ENCODE peak calls at places on chromosomes 11 and 22, in eight cellular contexts. P, U, W, L, H, I, R and D are unnamed samples.

GRCh38 chr11:130178441-130178971 is 18.9 kb downstream of the ST14 start:
- DNase-seq in P (no peak), U (no peak), W (no peak), L (no peak), H (no peak), I (peak), R (no peak), D (no peak)

GRCh38 chr11:119933584-119933983 is 204.3 kb downstream of the TRIM29 start:
- DNase-seq in P (no peak), U (no peak), W (no peak), L (no peak), H (no peak), I (no peak), R (no peak), D (no peak)

GRCh38 chr11:36300651-36301050 is 4.6 kb downstream of the PRR5L start:
- DNase-seq in P (peak), U (peak), W (no peak), L (no peak), H (no peak), I (no peak), R (no peak), D (peak)

GRCh38 chr11:85748455-85748891 is 62.5 kb downstream of the SYTL2 start:
- DNase-seq in P (peak), U (peak), W (no peak), L (no peak), H (peak), I (no peak), R (no peak), D (no peak)

GRCh38 chr22:50577987-50578775 is at the start of gene CPT1B:
- DNase-seq in P (peak), U (no peak), W (no peak), L (no peak), H (peak), I (no peak), R (no peak), D (no peak)

GRCh38 chr22:21074092-21074715 is 28.5 kb downstream of the LRRC74B start:
- DNase-seq in P (peak), U (peak), W (no peak), L (peak), H (no peak), I (no peak), R (no peak), D (no peak)

GRCh38 chr11:86717817-86718501 is 45.5 kb upstream of the ME3 start:
- DNase-seq in P (no peak), U (peak), W (no peak), L (no peak), H (no peak), I (no peak), R (no peak), D (peak)

GRCh38 chr11:9787260-9787659 is 123.4 kb downstream of the SWAP70 start:
- DNase-seq in P (no peak), U (no peak), W (no peak), L (no peak), H (no peak), I (no peak), R (no peak), D (no peak)

GRCh38 chr11:44065161-44065571 is 904 bp upstream of the ACCS start:
- DNase-seq in P (no peak), U (no peak), W (peak), L (no peak), H (peak), I (no peak), R (no peak), D (no peak)

GRCh38 chr11:1306186-1307162 is 3.0 kb downstream of the TOLLIP start:
- DNase-seq in P (no peak), U (no peak), W (no peak), L (no peak), H (no peak), I (no peak), R (no peak), D (no peak)

GRCh38 chr11:1309498-1310314 is at the start of gene TOLLIP:
- DNase-seq in P (peak), U (peak), W (peak), L (peak), H (peak), I (peak), R (peak), D (peak)

GRCh38 chr11:1307163-1307870 is 2.1 kb downstream of the TOLLIP start:
- DNase-seq in P (no peak), U (no peak), W (no peak), L (no peak), H (no peak), I (no peak), R (no peak), D (no peak)

GRCh38 chr11:1308745-1309497 is 511 bp downstream of the TOLLIP start:
- DNase-seq in P (peak), U (peak), W (no peak), L (no peak), H (peak), I (no peak), R (no peak), D (no peak)

GRCh38 chr11:1307998-1308744 is 1.3 kb downstream of the TOLLIP start:
- DNase-seq in P (peak), U (peak), W (no peak), L (no peak), H (no peak), I (no peak), R (peak), D (no peak)
- TF ChIP-seq EZH2phosphoT487 in P (no peak), U (no peak), W (no peak), L (no peak), H (no peak), I (no peak), R (no peak), D (no peak)

GRCh38 chr11:63866211-63866610 is 27.3 kb downstream of the MARK2 start:
- DNase-seq in P (peak), U (peak), W (no peak), L (no peak), H (no peak), I (peak), R (no peak), D (peak)
- TF ChIP-seq EZH2phosphoT487 in P (no peak), U (no peak), W (no peak), L (no peak), H (no peak), I (no peak), R (no peak), D (no peak)

GRCh38 chr11:128336203-128336602 is 251.2 kb downstream of the ETS1 start:
- DNase-seq in P (peak), U (peak), W (no peak), L (no peak), H (no peak), I (no peak), R (no peak), D (peak)

GRCh38 chr11:128335729-128336128 is 251.6 kb downstream of the ETS1 start:
- DNase-seq in P (no peak), U (no peak), W (no peak), L (no peak), H (no peak), I (no peak), R (no peak), D (no peak)

GRCh38 chr11:128331317-128331716 is 256.0 kb downstream of the ETS1 start:
- DNase-seq in P (no peak), U (no peak), W (no peak), L (no peak), H (no peak), I (peak), R (no peak), D (no peak)

GRCh38 chr11:128330203-128330602 is 257.2 kb downstream of the ETS1 start:
- DNase-seq in P (no peak), U (no peak), W (no peak), L (no peak), H (no peak), I (no peak), R (no peak), D (no peak)

GRCh38 chr11:128334311-128335044 is 252.9 kb downstream of the ETS1 start:
- DNase-seq in P (no peak), U (peak), W (no peak), L (no peak), H (no peak), I (no peak), R (no peak), D (peak)
- TF ChIP-seq EZH2phosphoT487 in P (no peak), U (no peak), W (no peak), L (no peak), H (no peak), I (no peak), R (no peak), D (no peak)

GRCh38 chr22:38314140-38314991 is 2.9 kb downstream of the CSNK1E start:
- DNase-seq in P (peak), U (no peak), W (peak), L (no peak), H (peak), I (peak), R (no peak), D (peak)

GRCh38 chr22:38313384-38313955 is 3.8 kb downstream of the CSNK1E start:
- DNase-seq in P (peak), U (peak), W (peak), L (no peak), H (no peak), I (peak), R (no peak), D (peak)

GRCh38 chr22:38316340-38317236 is 645 bp downstream of the CSNK1E start:
- DNase-seq in P (peak), U (no peak), W (peak), L (no peak), H (peak), I (peak), R (peak), D (peak)

GRCh38 chr22:38315801-38316339 is 1.4 kb downstream of the CSNK1E start:
- DNase-seq in P (peak), U (no peak), W (no peak), L (no peak), H (no peak), I (peak), R (no peak), D (peak)

DNA sequence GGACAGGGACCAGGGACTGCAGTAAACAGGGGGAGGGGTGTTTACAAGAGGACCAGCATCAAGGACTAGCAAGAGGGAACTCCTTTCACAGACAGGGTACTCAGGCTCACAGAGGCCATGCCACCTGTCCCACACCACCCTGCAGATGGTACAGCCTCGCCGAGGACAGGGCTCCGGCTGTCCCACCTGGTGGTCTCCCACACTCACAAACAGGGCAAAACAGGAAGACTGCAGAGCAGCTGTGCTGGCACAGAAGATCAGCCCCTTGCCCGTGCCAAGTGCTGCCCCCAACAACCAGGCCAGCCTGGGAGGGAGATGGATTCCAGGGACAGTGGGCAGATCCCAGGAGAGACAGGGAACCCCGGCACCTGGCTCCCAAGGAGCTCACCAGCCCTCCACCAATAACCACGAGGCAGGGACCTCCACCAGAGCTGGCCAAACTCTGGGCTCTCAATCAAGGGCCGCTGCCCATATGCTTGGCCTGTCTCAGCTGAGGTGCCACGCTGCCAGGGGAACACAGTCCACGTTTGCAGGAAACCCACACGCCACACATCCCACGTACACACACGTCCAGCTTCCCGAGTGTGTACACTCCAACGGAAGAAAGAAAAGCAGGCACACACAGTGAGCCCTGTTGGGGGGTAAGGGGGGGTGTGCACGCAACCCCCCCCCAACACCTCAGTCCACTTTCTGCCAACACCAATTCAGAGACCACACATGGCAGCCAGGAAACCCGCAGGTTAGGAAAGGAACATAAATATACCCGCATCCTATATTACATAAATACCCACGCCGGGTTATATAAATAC is 2.0 kb downstream of the CSNK1E start:
- DNase-seq in P (peak), U (no peak), W (peak), L (no peak), H (no peak), I (peak), R (no peak), D (peak)
- TF ChIP-seq EZH2phosphoT487 in P (no peak), U (no peak), W (no peak), L (no peak), H (no peak), I (no peak), R (no peak), D (no peak)

GRCh38 chr11:19311306-19312030 is 70.7 kb upstream of the E2F8 start:
- DNase-seq in P (peak), U (peak), W (peak), L (peak), H (peak), I (peak), R (peak), D (peak)
- TF ChIP-seq EZH2phosphoT487 in P (no peak), U (no peak), W (no peak), L (no peak), H (no peak), I (no peak), R (no peak), D (no peak)

DNA sequence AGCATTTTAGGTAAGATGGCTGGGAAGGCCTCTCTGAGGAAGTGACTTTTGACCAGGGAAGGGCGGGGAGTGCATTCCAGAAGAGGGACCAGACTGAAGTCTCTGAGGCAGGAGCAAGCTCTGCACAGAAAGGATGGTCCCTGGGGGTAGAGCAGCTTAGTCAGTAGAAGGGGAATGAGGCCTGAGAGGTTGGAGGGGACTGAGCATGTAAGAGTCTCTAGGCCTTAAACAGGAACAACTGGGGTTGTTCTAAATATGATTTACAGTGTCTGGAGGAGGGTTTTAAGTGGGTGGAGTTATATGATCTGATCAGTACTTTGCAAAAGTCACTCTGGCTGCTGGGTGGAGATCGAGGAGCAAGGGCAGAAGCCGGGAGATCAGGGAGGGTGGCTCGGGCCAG is 31.7 kb upstream of the TEF start:
- DNase-seq in P (peak), U (no peak), W (no peak), L (no peak), H (no peak), I (no peak), R (no peak), D (no peak)
- TF ChIP-seq EZH2phosphoT487 in P (no peak), U (no peak), W (no peak), L (no peak), H (no peak), I (no peak), R (no peak), D (no peak)

GRCh38 chr22:48180631-48181030 is 1418.2 kb downstream of the TBC1D22A start:
- DNase-seq in P (peak), U (no peak), W (no peak), L (no peak), H (no peak), I (no peak), R (no peak), D (no peak)

GRCh38 chr22:48175721-48176120 is 1413.3 kb downstream of the TBC1D22A start:
- DNase-seq in P (no peak), U (no peak), W (no peak), L (no peak), H (no peak), I (no peak), R (no peak), D (no peak)

GRCh38 chr22:48179571-48180546 is 1417.4 kb downstream of the TBC1D22A start:
- DNase-seq in P (no peak), U (no peak), W (no peak), L (no peak), H (no peak), I (no peak), R (no peak), D (no peak)

GRCh38 chr22:48177591-48177990 is 1415.1 kb downstream of the TBC1D22A start:
- DNase-seq in P (no peak), U (no peak), W (no peak), L (no peak), H (no peak), I (no peak), R (no peak), D (no peak)

DNA sequence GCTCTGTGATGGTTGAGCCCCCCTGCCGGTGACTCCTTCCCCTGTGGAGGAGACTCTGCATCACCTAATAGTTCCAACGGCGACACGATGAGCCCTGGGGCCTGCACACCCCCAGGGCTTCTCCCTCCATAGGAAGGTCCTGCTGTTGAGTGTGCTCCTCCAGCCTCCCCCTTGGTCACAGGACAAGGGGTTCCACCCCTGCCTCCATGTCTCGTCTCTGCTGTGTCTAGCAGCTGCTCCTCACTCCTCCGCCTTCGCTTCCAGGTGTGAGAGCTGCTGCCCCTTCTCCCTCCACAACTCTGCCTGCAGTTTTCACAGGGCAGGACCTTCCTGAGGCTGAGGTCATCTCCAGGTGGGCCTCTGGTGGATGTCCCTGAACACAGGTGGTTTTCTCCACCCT is 1416.1 kb downstream of the TBC1D22A start:
- DNase-seq in P (no peak), U (no peak), W (no peak), L (no peak), H (no peak), I (no peak), R (no peak), D (no peak)
- TF ChIP-seq EZH2phosphoT487 in P (no peak), U (no peak), W (no peak), L (no peak), H (no peak), I (no peak), R (no peak), D (no peak)

GRCh38 chr11:76259299-76259908 is 53.1 kb upstream of the WNT11 start:
- DNase-seq in P (no peak), U (peak), W (no peak), L (no peak), H (no peak), I (no peak), R (no peak), D (no peak)

GRCh38 chr11:76257040-76257730 is 50.9 kb upstream of the WNT11 start:
- DNase-seq in P (no peak), U (no peak), W (no peak), L (no peak), H (no peak), I (no peak), R (no peak), D (no peak)

GRCh38 chr11:76253416-76253815 is 47.1 kb upstream of the WNT11 start:
- DNase-seq in P (no peak), U (no peak), W (no peak), L (no peak), H (no peak), I (no peak), R (no peak), D (no peak)

GRCh38 chr11:76252625-76253024 is 46.3 kb upstream of the WNT11 start:
- DNase-seq in P (no peak), U (no peak), W (no peak), L (no peak), H (no peak), I (no peak), R (no peak), D (no peak)

GRCh38 chr11:76256448-76256847 is 50.1 kb upstream of the WNT11 start:
- DNase-seq in P (no peak), U (no peak), W (peak), L (no peak), H (peak), I (no peak), R (no peak), D (no peak)
- TF ChIP-seq EZH2phosphoT487 in P (no peak), U (no peak), W (no peak), L (no peak), H (no peak), I (no peak), R (no peak), D (no peak)